ENCODE peak calls at places on chromosomes 1 and 21, in six cellular contexts. One of them, this sample, is unnamed.

GRCh38 chr21:46173573-46173972 is 10.7 kb downstream of the SPATC1L start:
- DNase-seq in AG10803: no peak
- DNase-seq in progenitor cell of endocrine pancreas: no peak
- DNase-seq in GM23338: no peak
- DNase-seq in HL-60: no peak
- DNase-seq in fibroblast of mammary gland: no peak
- DNase-seq in this sample: peak; percentile 36

GRCh38 chr1:53615101-53615500 is 123.9 kb downstream of the GLIS1 start:
- DNase-seq in HL-60: no peak
- DNase-seq in AG10803: no peak
- DNase-seq in GM23338: no peak
- DNase-seq in fibroblast of mammary gland: no peak
- DNase-seq in progenitor cell of endocrine pancreas: no peak
- DNase-seq in this sample: peak; percentile 56

GRCh38 chr1:65255088-65256050 is 54.0 kb upstream of the DNAJC6 start:
- DNase-seq in GM23338: peak; percentile 49
- DNase-seq in progenitor cell of endocrine pancreas: peak; percentile 10
- DNase-seq in AG10803: peak; percentile 27
- DNase-seq in HL-60: no peak
- DNase-seq in fibroblast of mammary gland: no peak
- DNase-seq in this sample: no peak

GRCh38 chr1:172220376-172220775 is 200.1 kb upstream of the C1orf105 start:
- DNase-seq in HL-60: no peak
- DNase-seq in AG10803: no peak
- DNase-seq in GM23338: no peak
- DNase-seq in progenitor cell of endocrine pancreas: no peak
- DNase-seq in fibroblast of mammary gland: no peak
- DNase-seq in this sample: no peak

GRCh38 chr1:15412488-15412800 is 2.8 kb downstream of the EFHD2 start:
- DNase-seq in AG10803: no peak
- DNase-seq in HL-60: no peak
- DNase-seq in progenitor cell of endocrine pancreas: no peak
- DNase-seq in GM23338: no peak
- DNase-seq in fibroblast of mammary gland: no peak
- DNase-seq in this sample: no peak

GRCh38 chr1:165897326-165898303 is 70.2 kb downstream of the UCK2 start:
- DNase-seq in progenitor cell of endocrine pancreas: no peak
- DNase-seq in HL-60: no peak
- DNase-seq in GM23338: no peak
- DNase-seq in AG10803: peak; percentile 79
- DNase-seq in fibroblast of mammary gland: peak; percentile 58
- DNase-seq in this sample: no peak

GRCh38 chr1:220680085-220680687 is 10.0 kb upstream of the C1orf115 start:
- DNase-seq in HL-60: peak; percentile 26
- DNase-seq in fibroblast of mammary gland: peak; percentile 50
- DNase-seq in GM23338: peak; percentile 77
- DNase-seq in progenitor cell of endocrine pancreas: no peak
- DNase-seq in AG10803: peak; percentile 31
- DNase-seq in this sample: no peak

GRCh38 chr1:248906741-248907661 is 966 bp downstream of the PGBD2 start:
- DNase-seq in GM23338: peak; percentile 97
- DNase-seq in fibroblast of mammary gland: no peak
- DNase-seq in HL-60: no peak
- DNase-seq in progenitor cell of endocrine pancreas: no peak
- DNase-seq in AG10803: peak; percentile 59
- DNase-seq in this sample: no peak

GRCh38 chr1:47559944-47560695 is 122.3 kb downstream of the FOXD2 start:
- DNase-seq in progenitor cell of endocrine pancreas: no peak
- DNase-seq in AG10803: no peak
- DNase-seq in GM23338: no peak
- DNase-seq in HL-60: no peak
- DNase-seq in fibroblast of mammary gland: no peak
- DNase-seq in this sample: no peak

GRCh38 chr21:34617753-34618339 is 2.9 kb upstream of the RCAN1 start:
- DNase-seq in GM23338: no peak
- DNase-seq in fibroblast of mammary gland: no peak
- DNase-seq in progenitor cell of endocrine pancreas: no peak
- DNase-seq in AG10803: no peak
- DNase-seq in HL-60: peak; percentile 66
- DNase-seq in this sample: no peak

GRCh38 chr1:54218883-54219687 is 19.1 kb downstream of the MRPL37 start:
- DNase-seq in AG10803: peak; percentile 14
- DNase-seq in GM23338: no peak
- DNase-seq in progenitor cell of endocrine pancreas: no peak
- DNase-seq in fibroblast of mammary gland: no peak
- DNase-seq in HL-60: no peak
- DNase-seq in this sample: no peak

GRCh38 chr1:173424137-173424536 is 53.0 kb upstream of the PRDX6 start:
- DNase-seq in fibroblast of mammary gland: no peak
- DNase-seq in AG10803: no peak
- DNase-seq in HL-60: no peak
- DNase-seq in progenitor cell of endocrine pancreas: no peak
- DNase-seq in GM23338: no peak
- DNase-seq in this sample: no peak

GRCh38 chr1:40344597-40344996 is 27.5 kb upstream of the COL9A2 start:
- DNase-seq in GM23338: peak; percentile 18
- DNase-seq in AG10803: peak; percentile 60
- DNase-seq in fibroblast of mammary gland: peak; percentile 62
- DNase-seq in progenitor cell of endocrine pancreas: no peak
- DNase-seq in HL-60: peak; percentile 81
- DNase-seq in this sample: no peak

GRCh38 chr1:7460807-7461206 is 310.3 kb upstream of the VAMP3 start:
- DNase-seq in progenitor cell of endocrine pancreas: no peak
- DNase-seq in HL-60: no peak
- DNase-seq in GM23338: no peak
- DNase-seq in fibroblast of mammary gland: no peak
- DNase-seq in AG10803: no peak
- DNase-seq in this sample: no peak

GRCh38 chr1:64315402-64315801 is 112.0 kb downstream of the UBE2U start:
- DNase-seq in GM23338: no peak
- DNase-seq in HL-60: no peak
- DNase-seq in AG10803: no peak
- DNase-seq in fibroblast of mammary gland: no peak
- DNase-seq in progenitor cell of endocrine pancreas: no peak
- DNase-seq in this sample: no peak

GRCh38 chr1:175188936-175189335 is 3.6 kb downstream of the KIAA0040 start:
- DNase-seq in AG10803: no peak
- DNase-seq in GM23338: no peak
- DNase-seq in HL-60: peak; percentile 74
- DNase-seq in progenitor cell of endocrine pancreas: no peak
- DNase-seq in fibroblast of mammary gland: no peak
- DNase-seq in this sample: no peak

GRCh38 chr1:94180650-94181049 is 56.7 kb downstream of the ARHGAP29 start:
- DNase-seq in fibroblast of mammary gland: no peak
- DNase-seq in HL-60: no peak
- DNase-seq in AG10803: no peak
- DNase-seq in GM23338: no peak
- DNase-seq in progenitor cell of endocrine pancreas: no peak
- DNase-seq in this sample: no peak

GRCh38 chr1:206890125-206890637 is 7.1 kb upstream of the IL24 start:
- DNase-seq in fibroblast of mammary gland: peak; percentile 68
- DNase-seq in HL-60: no peak
- DNase-seq in GM23338: peak; percentile 52
- DNase-seq in AG10803: peak; percentile 55
- DNase-seq in progenitor cell of endocrine pancreas: no peak
- DNase-seq in this sample: no peak

GRCh38 chr1:65209005-65209885 is 61.2 kb downstream of the AK4 start:
- DNase-seq in progenitor cell of endocrine pancreas: no peak
- DNase-seq in fibroblast of mammary gland: peak; percentile 69
- DNase-seq in GM23338: peak; percentile 70
- DNase-seq in HL-60: peak; percentile 29
- DNase-seq in AG10803: peak; percentile 44
- DNase-seq in this sample: no peak

GRCh38 chr21:42460391-42461184 is 35.4 kb downstream of the RSPH1 start:
- DNase-seq in HL-60: no peak
- DNase-seq in GM23338: peak; percentile 49
- DNase-seq in progenitor cell of endocrine pancreas: no peak
- DNase-seq in AG10803: no peak
- DNase-seq in fibroblast of mammary gland: no peak
- DNase-seq in this sample: no peak

GRCh38 chr1:180468311-180468710 is 34.1 kb downstream of the ACBD6 start:
- DNase-seq in AG10803: no peak
- DNase-seq in HL-60: no peak
- DNase-seq in progenitor cell of endocrine pancreas: no peak
- DNase-seq in fibroblast of mammary gland: no peak
- DNase-seq in GM23338: no peak
- DNase-seq in this sample: no peak

GRCh38 chr1:109239580-109240068 is 9.7 kb upstream of the CELSR2 start:
- DNase-seq in GM23338: peak; percentile 92
- DNase-seq in HL-60: peak; percentile 36
- DNase-seq in fibroblast of mammary gland: peak; percentile 38
- DNase-seq in AG10803: peak; percentile 45
- DNase-seq in progenitor cell of endocrine pancreas: peak; percentile 43
- DNase-seq in this sample: no peak

GRCh38 chr1:109235137-109235536 is 14.2 kb upstream of the CELSR2 start:
- DNase-seq in GM23338: no peak
- DNase-seq in progenitor cell of endocrine pancreas: no peak
- DNase-seq in AG10803: no peak
- DNase-seq in fibroblast of mammary gland: no peak
- DNase-seq in HL-60: no peak
- DNase-seq in this sample: no peak

GRCh38 chr1:109239047-109239579 is 10.2 kb upstream of the CELSR2 start:
- DNase-seq in progenitor cell of endocrine pancreas: no peak
- DNase-seq in GM23338: no peak
- DNase-seq in AG10803: no peak
- DNase-seq in fibroblast of mammary gland: no peak
- DNase-seq in HL-60: no peak
- DNase-seq in this sample: no peak

GRCh38 chr1:109238382-109238781 is 11.0 kb upstream of the CELSR2 start:
- DNase-seq in progenitor cell of endocrine pancreas: no peak
- DNase-seq in AG10803: no peak
- DNase-seq in GM23338: no peak
- DNase-seq in HL-60: no peak
- DNase-seq in fibroblast of mammary gland: no peak
- DNase-seq in this sample: no peak

GRCh38 chr1:109237512-109237911 is 11.8 kb upstream of the CELSR2 start:
- DNase-seq in progenitor cell of endocrine pancreas: no peak
- DNase-seq in HL-60: no peak
- DNase-seq in AG10803: no peak
- DNase-seq in GM23338: no peak
- DNase-seq in fibroblast of mammary gland: no peak
- DNase-seq in this sample: no peak
- TF ChIP-seq CTCF in progenitor cell of endocrine pancreas: no peak
- TF ChIP-seq CTCF in HL-60: no peak
- TF ChIP-seq CTCF in AG10803: no peak
- TF ChIP-seq CTCF in GM23338: no peak
- TF ChIP-seq CTCF in fibroblast of mammary gland: no peak
- TF ChIP-seq CTCF in this sample: no peak

DNA sequence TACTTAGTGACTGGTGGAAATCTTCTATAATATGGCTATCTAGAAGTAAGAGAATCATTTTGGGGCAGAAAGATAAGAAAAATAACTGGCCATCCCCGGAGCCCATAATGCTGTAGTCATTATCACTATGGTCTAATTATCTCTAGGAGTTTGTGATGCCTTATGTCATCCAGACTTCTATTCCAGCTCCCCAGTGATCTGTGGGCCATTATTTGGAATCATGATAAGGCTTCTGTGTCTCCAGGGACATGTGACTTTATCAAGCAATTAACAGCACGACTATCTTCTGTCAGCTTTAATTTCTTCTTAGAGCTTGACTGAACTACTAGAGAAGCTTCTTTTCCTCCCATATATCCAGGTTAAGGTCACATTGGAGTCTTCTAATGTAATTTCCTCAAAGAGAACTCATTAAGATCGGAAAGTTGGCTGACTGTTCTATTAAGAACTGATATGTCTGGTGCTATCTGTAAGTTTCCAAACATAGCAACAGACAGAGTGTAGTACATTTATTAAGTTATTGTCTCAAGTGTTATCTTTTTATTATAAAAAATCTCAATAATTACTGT is 100.4 kb downstream of the LHX8 start:
- DNase-seq in HL-60: no peak
- DNase-seq in progenitor cell of endocrine pancreas: no peak
- DNase-seq in fibroblast of mammary gland: no peak
- DNase-seq in AG10803: no peak
- DNase-seq in GM23338: no peak
- DNase-seq in this sample: no peak
- TF ChIP-seq CTCF in HL-60: no peak
- TF ChIP-seq CTCF in progenitor cell of endocrine pancreas: no peak
- TF ChIP-seq CTCF in fibroblast of mammary gland: no peak
- TF ChIP-seq CTCF in AG10803: no peak
- TF ChIP-seq CTCF in GM23338: no peak
- TF ChIP-seq CTCF in this sample: no peak

GRCh38 chr1:3415260-3415952 is 39.1 kb upstream of the ARHGEF16 start:
- DNase-seq in fibroblast of mammary gland: no peak
- DNase-seq in progenitor cell of endocrine pancreas: no peak
- DNase-seq in GM23338: no peak
- DNase-seq in HL-60: no peak
- DNase-seq in AG10803: no peak
- DNase-seq in this sample: no peak

GRCh38 chr1:3417954-3418353 is 36.5 kb upstream of the ARHGEF16 start:
- DNase-seq in HL-60: no peak
- DNase-seq in progenitor cell of endocrine pancreas: no peak
- DNase-seq in GM23338: no peak
- DNase-seq in AG10803: no peak
- DNase-seq in fibroblast of mammary gland: no peak
- DNase-seq in this sample: no peak

GRCh38 chr1:3418600-3418999 is 35.9 kb upstream of the ARHGEF16 start:
- DNase-seq in GM23338: no peak
- DNase-seq in AG10803: no peak
- DNase-seq in HL-60: no peak
- DNase-seq in progenitor cell of endocrine pancreas: no peak
- DNase-seq in fibroblast of mammary gland: no peak
- DNase-seq in this sample: no peak

GRCh38 chr1:3419415-3420204 is 34.9 kb upstream of the ARHGEF16 start:
- DNase-seq in progenitor cell of endocrine pancreas: no peak
- DNase-seq in HL-60: no peak
- DNase-seq in AG10803: peak; percentile 8
- DNase-seq in GM23338: no peak
- DNase-seq in fibroblast of mammary gland: no peak
- DNase-seq in this sample: no peak

DNA sequence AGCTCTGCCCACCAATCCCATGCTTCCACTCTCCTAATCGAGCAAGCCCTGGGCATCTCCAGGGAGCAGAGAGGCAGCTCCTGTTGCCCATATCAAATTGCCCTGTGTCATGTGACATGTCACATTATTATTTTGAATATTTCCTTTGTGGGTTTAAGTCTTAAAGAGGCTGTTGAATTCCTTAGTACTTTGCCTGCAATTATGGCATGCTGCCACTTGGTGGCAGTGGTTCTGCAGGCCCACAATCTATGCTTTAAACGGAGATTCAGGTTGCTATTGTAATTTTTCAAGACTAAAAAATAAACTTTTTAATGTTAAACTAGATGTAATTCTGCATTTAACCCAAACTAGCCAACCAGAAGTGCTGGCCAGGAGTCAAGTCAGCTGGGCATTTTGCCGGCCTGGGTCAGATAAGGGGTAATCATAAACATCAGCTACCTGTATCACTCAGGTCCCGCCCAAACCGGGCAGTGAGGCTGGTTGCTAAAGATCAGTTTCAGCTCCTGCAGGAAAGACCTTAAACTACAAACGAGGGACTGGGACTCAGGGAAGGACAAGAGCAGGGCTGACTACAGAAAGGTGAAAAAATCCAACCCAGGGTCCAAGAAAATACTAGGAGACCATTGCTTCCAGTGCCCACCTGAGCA is 37.3 kb upstream of the ARHGEF16 start:
- DNase-seq in AG10803: no peak
- DNase-seq in fibroblast of mammary gland: no peak
- DNase-seq in HL-60: no peak
- DNase-seq in GM23338: no peak
- DNase-seq in progenitor cell of endocrine pancreas: no peak
- DNase-seq in this sample: no peak
- TF ChIP-seq CTCF in AG10803: peak; percentile 13
- TF ChIP-seq CTCF in fibroblast of mammary gland: peak; percentile 29
- TF ChIP-seq CTCF in HL-60: peak; percentile 26
- TF ChIP-seq CTCF in GM23338: peak; percentile 90
- TF ChIP-seq CTCF in progenitor cell of endocrine pancreas: peak; percentile 60
- TF ChIP-seq CTCF in this sample: peak; percentile 74

GRCh38 chr1:154240294-154240831 is 19.6 kb downstream of the UBAP2L start:
- DNase-seq in fibroblast of mammary gland: no peak
- DNase-seq in HL-60: no peak
- DNase-seq in GM23338: no peak
- DNase-seq in AG10803: no peak
- DNase-seq in progenitor cell of endocrine pancreas: no peak
- DNase-seq in this sample: no peak
- TF ChIP-seq CTCF in fibroblast of mammary gland: no peak
- TF ChIP-seq CTCF in HL-60: no peak
- TF ChIP-seq CTCF in GM23338: no peak
- TF ChIP-seq CTCF in AG10803: no peak
- TF ChIP-seq CTCF in progenitor cell of endocrine pancreas: no peak
- TF ChIP-seq CTCF in this sample: no peak

This sample was measured in chondrocyte.